ENCODE peak calls at places on chromosome 5, in five cellular contexts. E is left ventricle myocardium inferior, A is tibial artery, R is transverse colon, T is esophagus squamous epithelium. W is an unnamed sample. For H3K4me1, the result is how much of the 10 kb centered on the place peaks cover.

GRCh38 chr5:103475629-103476240 is 86.9 kb downstream of the NUDT12 start:
- DNase-seq in E (no peak), R (no peak), A (no peak), T (no peak), W (no peak)

GRCh38 chr5:179256229-179257189 is 88.8 kb downstream of the ADAMTS2 start:
- DNase-seq in E (no peak), A (no peak), T (no peak), R (peak), W (no peak)

GRCh38 chr5:15489571-15490235 is 10.3 kb upstream of the FBXL7 start:
- DNase-seq in T (no peak), E (no peak), A (no peak), R (no peak), W (no peak)

GRCh38 chr5:134247411-134247810 is 21.5 kb upstream of the PPP2CA start:
- DNase-seq in E (no peak), A (no peak), R (no peak), T (no peak), W (no peak)

GRCh38 chr5:133205204-133205603 is 153.4 kb downstream of the HSPA4 start:
- DNase-seq in R (no peak), T (no peak), E (no peak), A (no peak), W (no peak)

GRCh38 chr5:120454094-120454798 is 9.9 kb upstream of the PRR16 start:
- DNase-seq in T (no peak), R (no peak), A (no peak), E (no peak), W (no peak)

GRCh38 chr5:102937916-102938315 is 182.0 kb downstream of the GIN1 start:
- DNase-seq in E (no peak), T (no peak), A (no peak), R (no peak), W (no peak)

GRCh38 chr5:172756764-172757393 is 14.1 kb downstream of the DUSP1 start:
- DNase-seq in R (no peak), T (no peak), E (no peak), A (no peak), W (no peak)

GRCh38 chr5:76956033-76956432 is 3.2 kb downstream of the CRHBP start:
- DNase-seq in T (no peak), A (no peak), E (no peak), R (no peak), W (no peak)

GRCh38 chr5:55902696-55903095 is 51.5 kb downstream of the IL31RA start:
- DNase-seq in A (no peak), T (no peak), R (no peak), E (no peak), W (no peak)

GRCh38 chr5:114316167-114316566 is 45.7 kb upstream of the KCNN2 start:
- DNase-seq in A (no peak), T (no peak), R (no peak), E (no peak), W (no peak)
- TF ChIP-seq CTCF in A (no peak), T (no peak), R (no peak), E (peak), W (no peak)

DNA sequence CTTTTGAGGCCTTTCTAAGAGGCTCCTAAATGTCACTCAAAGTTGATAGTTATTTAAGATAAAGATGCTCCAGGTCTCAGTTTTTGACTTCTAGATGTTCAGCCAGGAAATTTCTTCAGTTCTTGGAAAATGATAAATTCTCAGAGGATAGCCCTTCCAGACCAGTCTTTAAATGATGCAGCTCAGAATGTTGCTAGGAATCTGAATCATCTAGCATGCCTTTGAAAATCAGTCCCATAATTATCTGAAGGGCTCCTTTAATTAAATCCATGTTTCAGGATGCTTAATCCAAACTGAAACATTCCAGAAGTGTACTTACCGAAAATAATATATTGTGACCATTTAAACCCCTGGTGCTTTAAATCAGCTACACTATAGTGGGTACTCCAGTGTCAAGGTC is 107.5 kb upstream of the FBN2 start:
- DNase-seq in R (no peak), A (no peak), E (no peak), T (no peak), W (no peak)
- H3K4me3 ChIP-seq in R (no peak), A (no peak), E (no peak), T (no peak), W (no peak)

GRCh38 chr5:43428034-43428712 is 16.0 kb upstream of the CCL28 start:
- DNase-seq in E (no peak), T (no peak), R (no peak), A (no peak), W (no peak)
- H3K4me1 ChIP-seq in E (under half), T (under half), R (under half), A (under half), W (under half)

GRCh38 chr5:141208478-141208877 is at the start of gene PCDHB12:
- DNase-seq in R (no peak), E (no peak), A (no peak), T (no peak), W (no peak)
- TF ChIP-seq CTCF in R (no peak), E (peak), A (no peak), T (no peak), W (no peak)

GRCh38 chr5:91255396-91256141 is 127.5 kb downstream of the ARRDC3 start:
- DNase-seq in E (no peak), T (no peak), R (no peak), A (no peak), W (no peak)
- H3K4me3 ChIP-seq in E (no peak), T (no peak), R (no peak), A (no peak), W (no peak)

GRCh38 chr5:150502106-150502505 is 5.8 kb upstream of the NDST1 start:
- DNase-seq in T (no peak), A (no peak), R (no peak), E (no peak), W (no peak)

GRCh38 chr5:150499437-150499956 is 8.4 kb upstream of the NDST1 start:
- DNase-seq in R (no peak), E (no peak), T (no peak), A (no peak), W (no peak)

GRCh38 chr5:150500328-150500841 is 7.5 kb upstream of the NDST1 start:
- DNase-seq in R (peak), T (no peak), A (no peak), E (peak), W (no peak)

GRCh38 chr5:150498971-150499370 is 9.0 kb upstream of the NDST1 start:
- DNase-seq in A (no peak), E (no peak), R (no peak), T (no peak), W (no peak)

DNA sequence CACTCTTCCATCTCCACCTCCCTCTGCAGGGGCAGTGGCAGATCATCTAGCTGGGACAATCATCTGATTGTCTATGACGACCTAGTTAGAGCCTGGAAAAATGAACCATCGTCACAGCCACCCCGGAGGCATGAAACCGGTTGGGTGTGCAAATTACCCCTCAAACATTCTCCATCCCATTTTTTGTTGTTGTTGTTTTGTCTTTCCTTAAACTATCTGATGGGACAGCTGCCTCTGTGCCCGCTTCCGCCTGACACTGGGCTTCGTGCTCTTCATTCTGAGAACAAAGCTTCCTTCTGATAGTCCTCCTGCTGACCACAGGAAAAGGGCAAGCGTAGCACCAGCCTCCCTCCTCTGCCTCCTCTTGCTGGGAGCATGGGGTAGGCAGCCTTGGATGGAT is 7.0 kb upstream of the NDST1 start:
- DNase-seq in A (no peak), R (no peak), T (no peak), E (no peak), W (no peak)
- H3K4me1 ChIP-seq in A (under half), R (under half), T (half or more), E (half or more), W (half or more)

GRCh38 chr5:141680751-141681201 is 1.3 kb downstream of the ARAP3 start:
- DNase-seq in A (peak), T (no peak), R (peak), E (peak), W (no peak)

GRCh38 chr5:141681295-141681694 is 735 bp downstream of the ARAP3 start:
- DNase-seq in E (no peak), T (no peak), A (no peak), R (no peak), W (no peak)

GRCh38 chr5:141680178-141680577 is 1.9 kb downstream of the ARAP3 start:
- DNase-seq in R (no peak), A (no peak), E (no peak), T (no peak), W (no peak)

GRCh38 chr5:141674747-141675146 is 7.3 kb downstream of the ARAP3 start:
- DNase-seq in R (no peak), A (no peak), T (no peak), E (no peak), W (no peak)

GRCh38 chr5:141677415-141677814 is 4.6 kb downstream of the ARAP3 start:
- DNase-seq in R (no peak), A (no peak), E (no peak), T (no peak), W (no peak)
- TF ChIP-seq CTCF in R (no peak), A (no peak), E (no peak), T (no peak), W (no peak)

GRCh38 chr5:65828507-65828906 is 97.9 kb upstream of the ERBIN start:
- DNase-seq in A (no peak), T (no peak), E (no peak), R (no peak), W (no peak)
- H3K4me3 ChIP-seq in A (no peak), T (no peak), E (no peak), R (no peak), W (peak)

GRCh38 chr5:168329302-168329701 is 37.9 kb downstream of the WWC1 start:
- DNase-seq in T (no peak), R (no peak), A (no peak), E (no peak), W (no peak)

GRCh38 chr5:168328804-168329203 is 37.4 kb downstream of the WWC1 start:
- DNase-seq in A (no peak), R (peak), T (no peak), E (no peak), W (no peak)

GRCh38 chr5:168327994-168328393 is 36.5 kb downstream of the WWC1 start:
- DNase-seq in R (no peak), A (no peak), E (no peak), T (no peak), W (no peak)

GRCh38 chr5:168327019-168327421 is 35.6 kb downstream of the WWC1 start:
- DNase-seq in A (no peak), T (no peak), E (no peak), R (no peak), W (no peak)

GRCh38 chr5:168327451-168327850 is 36.0 kb downstream of the WWC1 start:
- DNase-seq in R (no peak), A (no peak), T (no peak), E (no peak), W (no peak)
- H3K4me1 ChIP-seq in R (under half), A (under half), T (half or more), E (under half), W (under half)

GRCh38 chr5:33338336-33339110 is 102.2 kb upstream of the TARS1 start:
- DNase-seq in T (no peak), R (no peak), E (no peak), A (no peak), W (no peak)
- TF ChIP-seq CTCF in T (no peak), R (no peak), E (no peak), A (no peak), W (no peak)

W was measured in thoracic aorta.